ENCODE peak calls at places on chromosomes 13 and 19, in nine cellular contexts. One of them, this sample, is unnamed.

GRCh38 chr19:18438331-18439024 is 545 bp upstream of the ISYNA1 start:
- DNase-seq in tibial artery: no peak
- DNase-seq in HFF-Myc: no peak
- DNase-seq in natural killer cell: no peak
- DNase-seq in activated B cell treated with CpG ODN at 0.5 μM for 24 hours: no peak
- DNase-seq in cardiac muscle cell: peak
- DNase-seq in choroid plexus epithelial cell: peak
- DNase-seq in retinal pigment epithelial cell: no peak
- DNase-seq in ascending aorta: peak
- DNase-seq in this sample: no peak

GRCh38 chr13:25898991-25899390 is 152.8 kb downstream of the SHISA2 start:
- DNase-seq in natural killer cell: no peak
- DNase-seq in activated B cell treated with CpG ODN at 0.5 μM for 24 hours: no peak
- DNase-seq in choroid plexus epithelial cell: no peak
- DNase-seq in ascending aorta: no peak
- DNase-seq in retinal pigment epithelial cell: no peak
- DNase-seq in HFF-Myc: no peak
- DNase-seq in tibial artery: no peak
- DNase-seq in cardiac muscle cell: no peak
- DNase-seq in this sample: no peak

GRCh38 chr19:35869327-35870123 is 1.2 kb downstream of the APLP1 start:
- DNase-seq in cardiac muscle cell: peak
- DNase-seq in tibial artery: peak
- DNase-seq in HFF-Myc: peak
- DNase-seq in choroid plexus epithelial cell: peak
- DNase-seq in ascending aorta: peak
- DNase-seq in activated B cell treated with CpG ODN at 0.5 μM for 24 hours: peak
- DNase-seq in retinal pigment epithelial cell: peak
- DNase-seq in natural killer cell: peak
- DNase-seq in this sample: no peak

GRCh38 chr13:112606125-112607001 is 18.4 kb upstream of the TUBGCP3 start:
- DNase-seq in cardiac muscle cell: peak
- DNase-seq in natural killer cell: peak
- DNase-seq in retinal pigment epithelial cell: no peak
- DNase-seq in choroid plexus epithelial cell: peak
- DNase-seq in ascending aorta: peak
- DNase-seq in tibial artery: peak
- DNase-seq in activated B cell treated with CpG ODN at 0.5 μM for 24 hours: peak
- DNase-seq in HFF-Myc: no peak
- DNase-seq in this sample: no peak

GRCh38 chr13:20351279-20352022 is 119.3 kb upstream of the GJB6 start:
- DNase-seq in choroid plexus epithelial cell: peak
- DNase-seq in ascending aorta: no peak
- DNase-seq in retinal pigment epithelial cell: no peak
- DNase-seq in HFF-Myc: no peak
- DNase-seq in tibial artery: no peak
- DNase-seq in natural killer cell: no peak
- DNase-seq in cardiac muscle cell: no peak
- DNase-seq in activated B cell treated with CpG ODN at 0.5 μM for 24 hours: no peak
- DNase-seq in this sample: peak

GRCh38 chr19:45363861-45364459 is 6.4 kb downstream of the ERCC2 start:
- DNase-seq in ascending aorta: no peak
- DNase-seq in activated B cell treated with CpG ODN at 0.5 μM for 24 hours: no peak
- DNase-seq in tibial artery: no peak
- DNase-seq in choroid plexus epithelial cell: no peak
- DNase-seq in retinal pigment epithelial cell: no peak
- DNase-seq in natural killer cell: no peak
- DNase-seq in cardiac muscle cell: no peak
- DNase-seq in HFF-Myc: no peak
- DNase-seq in this sample: no peak

GRCh38 chr13:46113596-46113995 is 8.8 kb upstream of the CPB2 start:
- DNase-seq in cardiac muscle cell: no peak
- DNase-seq in HFF-Myc: no peak
- DNase-seq in tibial artery: no peak
- DNase-seq in ascending aorta: no peak
- DNase-seq in retinal pigment epithelial cell: peak
- DNase-seq in choroid plexus epithelial cell: peak
- DNase-seq in natural killer cell: no peak
- DNase-seq in activated B cell treated with CpG ODN at 0.5 μM for 24 hours: no peak
- DNase-seq in this sample: no peak

GRCh38 chr19:14114854-14115253 is 2.7 kb downstream of the PRKACA start:
- DNase-seq in natural killer cell: peak
- DNase-seq in choroid plexus epithelial cell: peak
- DNase-seq in cardiac muscle cell: peak
- DNase-seq in ascending aorta: no peak
- DNase-seq in HFF-Myc: no peak
- DNase-seq in tibial artery: peak
- DNase-seq in retinal pigment epithelial cell: no peak
- DNase-seq in activated B cell treated with CpG ODN at 0.5 μM for 24 hours: peak
- DNase-seq in this sample: no peak

GRCh38 chr19:35718345-35719041 is 690 bp downstream of the KMT2B start:
- DNase-seq in tibial artery: no peak
- DNase-seq in ascending aorta: peak
- DNase-seq in retinal pigment epithelial cell: no peak
- DNase-seq in HFF-Myc: no peak
- DNase-seq in activated B cell treated with CpG ODN at 0.5 μM for 24 hours: no peak
- DNase-seq in natural killer cell: peak
- DNase-seq in cardiac muscle cell: peak
- DNase-seq in choroid plexus epithelial cell: peak
- DNase-seq in this sample: no peak

GRCh38 chr19:49874503-49875157 is 2.5 kb downstream of the AKT1S1 start:
- DNase-seq in ascending aorta: no peak
- DNase-seq in natural killer cell: no peak
- DNase-seq in cardiac muscle cell: no peak
- DNase-seq in tibial artery: no peak
- DNase-seq in HFF-Myc: no peak
- DNase-seq in choroid plexus epithelial cell: no peak
- DNase-seq in retinal pigment epithelial cell: no peak
- DNase-seq in activated B cell treated with CpG ODN at 0.5 μM for 24 hours: no peak
- DNase-seq in this sample: no peak

GRCh38 chr13:113052971-113053370 is 52.6 kb upstream of the F7 start:
- DNase-seq in tibial artery: no peak
- DNase-seq in HFF-Myc: no peak
- DNase-seq in natural killer cell: no peak
- DNase-seq in cardiac muscle cell: no peak
- DNase-seq in choroid plexus epithelial cell: no peak
- DNase-seq in ascending aorta: no peak
- DNase-seq in activated B cell treated with CpG ODN at 0.5 μM for 24 hours: no peak
- DNase-seq in retinal pigment epithelial cell: no peak
- DNase-seq in this sample: no peak

GRCh38 chr13:97944396-97945029 is 9.0 kb upstream of the IPO5 start:
- DNase-seq in natural killer cell: no peak
- DNase-seq in choroid plexus epithelial cell: peak
- DNase-seq in ascending aorta: no peak
- DNase-seq in tibial artery: no peak
- DNase-seq in retinal pigment epithelial cell: no peak
- DNase-seq in HFF-Myc: no peak
- DNase-seq in cardiac muscle cell: no peak
- DNase-seq in activated B cell treated with CpG ODN at 0.5 μM for 24 hours: no peak
- DNase-seq in this sample: no peak

GRCh38 chr13:73984949-73985691 is 149.1 kb downstream of the KLF12 start:
- DNase-seq in activated B cell treated with CpG ODN at 0.5 μM for 24 hours: no peak
- DNase-seq in natural killer cell: no peak
- DNase-seq in retinal pigment epithelial cell: no peak
- DNase-seq in ascending aorta: no peak
- DNase-seq in tibial artery: no peak
- DNase-seq in HFF-Myc: no peak
- DNase-seq in choroid plexus epithelial cell: no peak
- DNase-seq in cardiac muscle cell: peak
- DNase-seq in this sample: no peak

GRCh38 chr19:42282036-42282762 is 13.1 kb downstream of the CIC start:
- DNase-seq in ascending aorta: no peak
- DNase-seq in natural killer cell: no peak
- DNase-seq in tibial artery: no peak
- DNase-seq in retinal pigment epithelial cell: no peak
- DNase-seq in choroid plexus epithelial cell: peak
- DNase-seq in activated B cell treated with CpG ODN at 0.5 μM for 24 hours: no peak
- DNase-seq in HFF-Myc: no peak
- DNase-seq in cardiac muscle cell: no peak
- DNase-seq in this sample: no peak

GRCh38 chr19:54432144-54432738 is 16.8 kb upstream of the LENG8 start:
- DNase-seq in ascending aorta: no peak
- DNase-seq in cardiac muscle cell: no peak
- DNase-seq in activated B cell treated with CpG ODN at 0.5 μM for 24 hours: no peak
- DNase-seq in HFF-Myc: no peak
- DNase-seq in choroid plexus epithelial cell: no peak
- DNase-seq in tibial artery: no peak
- DNase-seq in retinal pigment epithelial cell: no peak
- DNase-seq in natural killer cell: no peak
- DNase-seq in this sample: no peak

GRCh38 chr19:35260694-35261304 is 8.0 kb upstream of the USF2 start:
- DNase-seq in cardiac muscle cell: no peak
- DNase-seq in natural killer cell: peak
- DNase-seq in choroid plexus epithelial cell: no peak
- DNase-seq in HFF-Myc: no peak
- DNase-seq in retinal pigment epithelial cell: no peak
- DNase-seq in tibial artery: no peak
- DNase-seq in activated B cell treated with CpG ODN at 0.5 μM for 24 hours: peak
- DNase-seq in ascending aorta: no peak
- DNase-seq in this sample: no peak

GRCh38 chr19:55673889-55674288 is 1.1 kb upstream of the EPN1 start:
- DNase-seq in HFF-Myc: no peak
- DNase-seq in retinal pigment epithelial cell: no peak
- DNase-seq in activated B cell treated with CpG ODN at 0.5 μM for 24 hours: no peak
- DNase-seq in choroid plexus epithelial cell: no peak
- DNase-seq in natural killer cell: no peak
- DNase-seq in ascending aorta: no peak
- DNase-seq in tibial artery: no peak
- DNase-seq in cardiac muscle cell: no peak
- DNase-seq in this sample: no peak

GRCh38 chr19:16366433-16367268 is 42.0 kb downstream of the KLF2 start:
- DNase-seq in retinal pigment epithelial cell: no peak
- DNase-seq in tibial artery: no peak
- DNase-seq in cardiac muscle cell: no peak
- DNase-seq in natural killer cell: no peak
- DNase-seq in ascending aorta: no peak
- DNase-seq in activated B cell treated with CpG ODN at 0.5 μM for 24 hours: peak
- DNase-seq in choroid plexus epithelial cell: no peak
- DNase-seq in HFF-Myc: no peak
- DNase-seq in this sample: no peak

GRCh38 chr19:5369962-5370367 is 29.4 kb upstream of the PTPRS start:
- DNase-seq in choroid plexus epithelial cell: peak
- DNase-seq in activated B cell treated with CpG ODN at 0.5 μM for 24 hours: peak
- DNase-seq in retinal pigment epithelial cell: no peak
- DNase-seq in HFF-Myc: no peak
- DNase-seq in ascending aorta: no peak
- DNase-seq in cardiac muscle cell: peak
- DNase-seq in natural killer cell: peak
- DNase-seq in tibial artery: no peak
- DNase-seq in this sample: no peak

GRCh38 chr13:52034616-52035226 is 10.2 kb downstream of the UTP14C start:
- DNase-seq in cardiac muscle cell: no peak
- DNase-seq in choroid plexus epithelial cell: peak
- DNase-seq in activated B cell treated with CpG ODN at 0.5 μM for 24 hours: no peak
- DNase-seq in natural killer cell: no peak
- DNase-seq in ascending aorta: no peak
- DNase-seq in HFF-Myc: no peak
- DNase-seq in tibial artery: no peak
- DNase-seq in retinal pigment epithelial cell: no peak
- DNase-seq in this sample: no peak

GRCh38 chr13:89205856-89206255 is 1534.7 kb downstream of the SLITRK5 start:
- DNase-seq in cardiac muscle cell: peak
- DNase-seq in natural killer cell: no peak
- DNase-seq in HFF-Myc: no peak
- DNase-seq in activated B cell treated with CpG ODN at 0.5 μM for 24 hours: no peak
- DNase-seq in tibial artery: no peak
- DNase-seq in choroid plexus epithelial cell: no peak
- DNase-seq in ascending aorta: no peak
- DNase-seq in retinal pigment epithelial cell: no peak
- DNase-seq in this sample: no peak

GRCh38 chr13:38046049-38046376 is 176.4 kb upstream of the TRPC4 start:
- DNase-seq in ascending aorta: no peak
- DNase-seq in natural killer cell: no peak
- DNase-seq in choroid plexus epithelial cell: no peak
- DNase-seq in retinal pigment epithelial cell: no peak
- DNase-seq in tibial artery: no peak
- DNase-seq in activated B cell treated with CpG ODN at 0.5 μM for 24 hours: no peak
- DNase-seq in HFF-Myc: no peak
- DNase-seq in cardiac muscle cell: no peak
- DNase-seq in this sample: no peak
- TF ChIP-seq CTCF in ascending aorta: no peak
- TF ChIP-seq CTCF in natural killer cell: no peak
- TF ChIP-seq CTCF in choroid plexus epithelial cell: no peak
- TF ChIP-seq CTCF in retinal pigment epithelial cell: no peak
- TF ChIP-seq CTCF in tibial artery: no peak
- TF ChIP-seq CTCF in activated B cell treated with CpG ODN at 0.5 μM for 24 hours: no peak
- TF ChIP-seq CTCF in HFF-Myc: no peak
- TF ChIP-seq CTCF in cardiac muscle cell: no peak
- TF ChIP-seq CTCF in this sample: no peak

GRCh38 chr13:43238341-43239083 is 215.1 kb downstream of the DNAJC15 start:
- DNase-seq in HFF-Myc: no peak
- DNase-seq in tibial artery: no peak
- DNase-seq in natural killer cell: no peak
- DNase-seq in ascending aorta: no peak
- DNase-seq in retinal pigment epithelial cell: no peak
- DNase-seq in choroid plexus epithelial cell: no peak
- DNase-seq in activated B cell treated with CpG ODN at 0.5 μM for 24 hours: no peak
- DNase-seq in cardiac muscle cell: no peak
- DNase-seq in this sample: no peak
- TF ChIP-seq CTCF in HFF-Myc: no peak
- TF ChIP-seq CTCF in tibial artery: no peak
- TF ChIP-seq CTCF in natural killer cell: no peak
- TF ChIP-seq CTCF in ascending aorta: no peak
- TF ChIP-seq CTCF in retinal pigment epithelial cell: no peak
- TF ChIP-seq CTCF in choroid plexus epithelial cell: no peak
- TF ChIP-seq CTCF in activated B cell treated with CpG ODN at 0.5 μM for 24 hours: no peak
- TF ChIP-seq CTCF in cardiac muscle cell: no peak
- TF ChIP-seq CTCF in this sample: no peak

GRCh38 chr13:85847012-85847411 is 47.8 kb upstream of the SLITRK6 start:
- DNase-seq in ascending aorta: no peak
- DNase-seq in natural killer cell: no peak
- DNase-seq in retinal pigment epithelial cell: no peak
- DNase-seq in cardiac muscle cell: no peak
- DNase-seq in HFF-Myc: no peak
- DNase-seq in choroid plexus epithelial cell: no peak
- DNase-seq in activated B cell treated with CpG ODN at 0.5 μM for 24 hours: no peak
- DNase-seq in tibial artery: no peak
- DNase-seq in this sample: no peak

GRCh38 chr13:85841427-85841826 is 42.2 kb upstream of the SLITRK6 start:
- DNase-seq in activated B cell treated with CpG ODN at 0.5 μM for 24 hours: no peak
- DNase-seq in tibial artery: no peak
- DNase-seq in choroid plexus epithelial cell: no peak
- DNase-seq in ascending aorta: no peak
- DNase-seq in HFF-Myc: no peak
- DNase-seq in cardiac muscle cell: no peak
- DNase-seq in natural killer cell: no peak
- DNase-seq in retinal pigment epithelial cell: no peak
- DNase-seq in this sample: no peak
- TF ChIP-seq CTCF in activated B cell treated with CpG ODN at 0.5 μM for 24 hours: no peak
- TF ChIP-seq CTCF in tibial artery: no peak
- TF ChIP-seq CTCF in choroid plexus epithelial cell: no peak
- TF ChIP-seq CTCF in ascending aorta: no peak
- TF ChIP-seq CTCF in HFF-Myc: no peak
- TF ChIP-seq CTCF in cardiac muscle cell: no peak
- TF ChIP-seq CTCF in natural killer cell: no peak
- TF ChIP-seq CTCF in retinal pigment epithelial cell: no peak
- TF ChIP-seq CTCF in this sample: no peak

DNA sequence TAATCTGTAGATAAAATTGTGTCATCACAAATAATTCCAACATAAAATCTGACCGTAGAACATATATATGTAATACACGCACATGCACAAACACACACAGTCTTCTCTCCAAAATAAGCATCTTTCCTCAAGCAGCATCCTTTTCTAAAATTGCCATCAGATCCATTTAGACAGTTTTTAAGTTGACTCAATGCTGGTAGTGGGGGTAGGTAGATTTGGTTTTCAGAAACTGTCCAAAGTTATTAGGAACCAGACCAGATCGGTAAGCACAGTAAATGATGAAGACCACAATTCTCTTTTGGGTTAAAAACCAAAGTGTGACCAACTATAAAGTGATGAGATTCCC is 64.6 kb downstream of the SERP2 start:
- DNase-seq in choroid plexus epithelial cell: no peak
- DNase-seq in retinal pigment epithelial cell: no peak
- DNase-seq in natural killer cell: no peak
- DNase-seq in tibial artery: no peak
- DNase-seq in activated B cell treated with CpG ODN at 0.5 μM for 24 hours: no peak
- DNase-seq in HFF-Myc: no peak
- DNase-seq in ascending aorta: no peak
- DNase-seq in cardiac muscle cell: no peak
- DNase-seq in this sample: no peak
- TF ChIP-seq CTCF in choroid plexus epithelial cell: no peak
- TF ChIP-seq CTCF in retinal pigment epithelial cell: no peak
- TF ChIP-seq CTCF in natural killer cell: peak
- TF ChIP-seq CTCF in tibial artery: no peak
- TF ChIP-seq CTCF in activated B cell treated with CpG ODN at 0.5 μM for 24 hours: no peak
- TF ChIP-seq CTCF in HFF-Myc: no peak
- TF ChIP-seq CTCF in ascending aorta: peak
- TF ChIP-seq CTCF in cardiac muscle cell: no peak
- TF ChIP-seq CTCF in this sample: no peak

This sample was measured in AG04449.